ENCODE peak calls at places on chromosomes 13 and 19, in four cellular contexts. W is K562, A is AG09309, G is heart right ventricle. E is an unnamed sample.
A peak's percentile ranks its signal among the peaks of the same experiment; 100 is the strongest.

GRCh38 chr13:49086711-49087110 is 111.0 kb downstream of the FNDC3A start:
- DNase-seq in W (no peak), A (peak; percentile 61), G (no peak), E (no peak)

GRCh38 chr19:21843081-21843480 is 7.1 kb upstream of the ZNF43 start:
- DNase-seq in G (no peak), A (no peak), W (no peak), E (no peak)

GRCh38 chr13:31346891-31347290 is 147.1 kb downstream of the B3GLCT start:
- DNase-seq in A (no peak), W (no peak), G (no peak), E (no peak)

GRCh38 chr19:45600340-45600885 is 1.6 kb downstream of the GPR4 start:
- DNase-seq in G (no peak), W (no peak), A (no peak), E (no peak)

GRCh38 chr19:48480476-48481190 is 11.5 kb downstream of the CYTH2 start:
- DNase-seq in G (peak; percentile 53), A (no peak), W (no peak), E (no peak)

GRCh38 chr13:50389726-50390125 is 374.5 kb downstream of the KCNRG start:
- DNase-seq in G (no peak), W (no peak), A (no peak), E (no peak)

GRCh38 chr19:5987077-5987818 is 9.3 kb upstream of the RANBP3 start:
- DNase-seq in W (peak; percentile 80), G (peak; percentile 83), A (peak; percentile 44), E (peak; percentile 59)

GRCh38 chr13:70375718-70376117 is 267.5 kb upstream of the KLHL1 start:
- DNase-seq in W (no peak), G (no peak), A (no peak), E (no peak)

GRCh38 chr19:46902402-46902766 is 41.6 kb downstream of the ARHGAP35 start:
- DNase-seq in W (no peak), G (no peak), A (no peak), E (no peak)

GRCh38 chr19:21158523-21159135 is 16.8 kb downstream of the ZNF431 start:
- DNase-seq in W (no peak), G (no peak), A (no peak), E (no peak)

GRCh38 chr13:43785681-43786471 is 896 bp downstream of the ENOX1 start:
- DNase-seq in A (no peak), G (peak; percentile 88), W (no peak), E (no peak)

GRCh38 chr19:13031917-13032623 is 36.8 kb downstream of the NFIX start:
- DNase-seq in A (no peak), W (no peak), G (no peak), E (no peak)

GRCh38 chr19:34926685-34927375 is at the start of gene ZNF30:
- DNase-seq in W (peak; percentile 93), A (peak; percentile 53), G (peak; percentile 92), E (peak; percentile 62)

GRCh38 chr13:95083758-95084157 is 217.5 kb downstream of the ABCC4 start:
- DNase-seq in G (no peak), A (peak; percentile 18), W (no peak), E (no peak)

GRCh38 chr13:85266331-85266730 is 532.9 kb downstream of the SLITRK6 start:
- DNase-seq in G (no peak), A (no peak), W (no peak), E (no peak)

GRCh38 chr13:39603424-39603947 is 493 bp upstream of the LHFPL6 start:
- DNase-seq in W (no peak), A (no peak), G (peak; percentile 16), E (no peak)

GRCh38 chr13:74258951-74259350 is 124.7 kb upstream of the KLF12 start:
- DNase-seq in A (no peak), G (no peak), W (no peak), E (no peak)

GRCh38 chr13:44172411-44172810 is 201.2 kb upstream of the SERP2 start:
- DNase-seq in W (no peak), G (no peak), A (no peak), E (no peak)

GRCh38 chr19:42051166-42052115 is 18.6 kb downstream of the GRIK5 start:
- DNase-seq in W (no peak), G (no peak), A (no peak), E (no peak)

GRCh38 chr19:20103091-20103501 is 25.3 kb downstream of the ZNF90 start:
- DNase-seq in G (no peak), W (no peak), A (no peak), E (no peak)

GRCh38 chr13:53137777-53138176 is 109.2 kb downstream of the OLFM4 start:
- DNase-seq in A (no peak), G (no peak), W (no peak), E (no peak)

GRCh38 chr13:24041822-24042221 is 118.7 kb upstream of the SPATA13 start:
- DNase-seq in G (no peak), W (no peak), A (no peak), E (no peak)

GRCh38 chr19:38812841-38813320 is at the start of gene LGALS4:
- DNase-seq in G (no peak), A (no peak), W (no peak), E (no peak)

GRCh38 chr19:36436531-36436930 is 18.1 kb upstream of the ZFP82 start:
- DNase-seq in W (no peak), A (no peak), G (no peak), E (no peak)

GRCh38 chr13:22262328-22262920 is 591.6 kb downstream of the FGF9 start:
- DNase-seq in A (no peak), G (no peak), W (no peak), E (no peak)

GRCh38 chr19:54014920-54015560 is 23.6 kb downstream of the CACNG6 start:
- DNase-seq in A (no peak), G (no peak), W (no peak), E (no peak)

GRCh38 chr13:21777166-21777565 is 106.3 kb downstream of the FGF9 start:
- DNase-seq in W (no peak), G (no peak), A (no peak), E (no peak)

GRCh38 chr19:4638330-4638729 is 986 bp upstream of the TNFAIP8L1 start:
- DNase-seq in W (peak; percentile 27), A (no peak), G (peak; percentile 80), E (no peak)

GRCh38 chr13:80100636-80101035 is 240.3 kb downstream of the SPRY2 start:
- DNase-seq in A (no peak), G (no peak), W (no peak), E (no peak)

GRCh38 chr13:93534181-93534700 is 307.6 kb downstream of the GPC6 start:
- DNase-seq in W (no peak), G (no peak), A (no peak), E (no peak)

GRCh38 chr19:28500982-28501633 is 711.8 kb downstream of the UQCRFS1 start:
- DNase-seq in W (no peak), A (no peak), G (no peak), E (peak; percentile 53)

GRCh38 chr13:99895999-99896695 is 75.4 kb downstream of the ZIC5 start:
- DNase-seq in A (no peak), G (no peak), W (no peak), E (no peak)

GRCh38 chr13:99894105-99894504 is 77.5 kb downstream of the ZIC5 start:
- DNase-seq in W (no peak), G (no peak), A (no peak), E (no peak)

GRCh38 chr13:99893567-99893966 is 78.0 kb downstream of the ZIC5 start:
- DNase-seq in G (no peak), A (no peak), W (no peak), E (no peak)

GRCh38 chr13:99895428-99895998 is 76.1 kb downstream of the ZIC5 start:
- DNase-seq in W (no peak), G (no peak), A (no peak), E (no peak)

GRCh38 chr13:99894835-99895427 is 76.6 kb downstream of the ZIC5 start:
- DNase-seq in G (no peak), W (no peak), A (no peak), E (no peak)
- H3K4me3 ChIP-seq in G (peak overlapping the region; percentile 34), W (no peak overlapping the region), A (no peak overlapping the region), E (no peak overlapping the region)

GRCh38 chr19:11295180-11295579 is 780 bp upstream of the TSPAN16 start:
- DNase-seq in A (no peak), W (no peak), G (no peak), E (no peak)

GRCh38 chr19:11291415-11291814 is 4.5 kb upstream of the TSPAN16 start:
- DNase-seq in G (no peak), A (no peak), W (no peak), E (no peak)

GRCh38 chr19:11291991-11292390 is 4.0 kb upstream of the TSPAN16 start:
- DNase-seq in A (no peak), W (no peak), G (no peak), E (no peak)

GRCh38 chr19:11295665-11296245 is at the start of gene TSPAN16:
- DNase-seq in W (no peak), A (no peak), G (no peak), E (no peak)

GRCh38 chr19:11293468-11294389 is 2.2 kb upstream of the TSPAN16 start:
- DNase-seq in A (peak; percentile 46), G (peak; percentile 95), W (peak; percentile 90), E (peak; percentile 54)
- H3K4me3 ChIP-seq in A (peak overlapping the region; percentile 27), G (peak overlapping the region; percentile 16), W (peak overlapping the region; percentile 6), E (no peak overlapping the region)

GRCh38 chr19:589693-590395 is at the start of gene HCN2:
- DNase-seq in W (peak; percentile 74), A (no peak), G (no peak), E (no peak)
- H3K4me3 ChIP-seq in W (peak within 1 kb of the TSS; percentile 34), A (peak within 1 kb of the TSS; percentile 27), G (peak within 1 kb of the TSS; percentile 24), E (no peak within 1 kb of the TSS)

DNA sequence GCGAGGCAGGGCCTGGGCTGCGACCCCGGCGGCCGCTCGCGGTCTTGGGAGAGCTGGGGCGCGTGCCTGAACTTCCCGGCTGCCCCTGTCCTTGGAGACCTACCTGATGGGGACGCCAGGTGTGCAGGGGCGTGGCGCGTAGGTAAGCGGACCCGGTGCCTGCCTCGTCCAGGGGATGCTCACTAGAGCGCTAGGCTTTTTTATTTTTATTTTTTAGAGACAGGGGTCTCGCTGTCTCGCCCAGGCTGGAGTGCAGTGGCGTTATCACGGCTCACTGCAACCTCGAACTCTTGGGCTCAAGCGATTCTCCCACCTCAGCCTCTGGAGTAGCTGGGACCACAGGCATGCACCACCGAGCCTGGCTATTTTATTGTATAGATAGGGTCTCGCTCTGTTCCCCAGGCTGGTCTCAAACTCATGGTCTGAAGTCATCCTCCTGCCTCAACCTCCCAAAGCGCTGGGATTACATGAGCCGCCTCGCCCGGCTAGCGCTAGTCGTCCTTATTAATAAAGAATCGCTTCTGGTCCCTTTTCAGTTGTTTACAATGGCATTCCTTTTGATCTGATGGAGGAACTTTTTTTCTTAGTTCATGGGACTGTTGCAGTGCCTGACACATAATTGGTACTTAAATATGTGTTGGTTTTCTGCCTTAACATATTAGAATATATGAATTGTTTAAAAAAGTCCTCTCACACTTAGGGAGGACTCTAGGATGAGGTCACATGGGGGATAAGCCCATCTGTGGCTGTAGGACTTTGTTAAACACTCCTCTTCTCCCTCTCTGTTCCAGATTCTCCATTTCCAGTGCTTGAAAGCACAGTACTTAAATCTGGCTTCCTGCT is 812 bp downstream of the DPY19L3 start:
- DNase-seq in W (no peak), G (no peak), A (no peak), E (no peak)
- H3K4me3 ChIP-seq in W (peak overlapping the region; percentile 74), G (peak overlapping the region; percentile 82), A (peak overlapping the region; percentile 78), E (peak overlapping the region; percentile 82)

E was measured in Jurkat, Clone E6-1.